ENCODE peak calls at places on chromosomes 4 and X, in eight cellular contexts. One of them, this sample, is unnamed.

GRCh38 chr4:140233811-140234696 is 80.1 kb upstream of the MAML3 start:
- DNase-seq in iris pigment epithelial cell: peak; percentile 89
- DNase-seq in right lobe of liver: no peak
- DNase-seq in activated CD8-positive, alpha-beta memory T cell treated with anti-CD3 and anti-CD28 coated beads for 1 hour: no peak
- DNase-seq in iPS-NIHi11: no peak
- DNase-seq in SHP77: no peak
- DNase-seq in HFF-Myc: no peak
- DNase-seq in frontal cortex: no peak
- DNase-seq in this sample: peak; percentile 91

GRCh38 chr4:88159137-88159725 is 792 bp upstream of the ABCG2 start:
- DNase-seq in iPS-NIHi11: peak; percentile 62
- DNase-seq in SHP77: no peak
- DNase-seq in right lobe of liver: no peak
- DNase-seq in iris pigment epithelial cell: no peak
- DNase-seq in HFF-Myc: no peak
- DNase-seq in frontal cortex: peak; percentile 12
- DNase-seq in activated CD8-positive, alpha-beta memory T cell treated with anti-CD3 and anti-CD28 coated beads for 1 hour: no peak
- DNase-seq in this sample: no peak

GRCh38 chr4:148852092-148852699 is 410.0 kb upstream of the NR3C2 start:
- DNase-seq in iris pigment epithelial cell: no peak
- DNase-seq in SHP77: no peak
- DNase-seq in iPS-NIHi11: no peak
- DNase-seq in frontal cortex: no peak
- DNase-seq in activated CD8-positive, alpha-beta memory T cell treated with anti-CD3 and anti-CD28 coated beads for 1 hour: no peak
- DNase-seq in HFF-Myc: no peak
- DNase-seq in right lobe of liver: no peak
- DNase-seq in this sample: no peak

GRCh38 chr4:183840311-183840710 is 64.8 kb upstream of the STOX2 start:
- DNase-seq in activated CD8-positive, alpha-beta memory T cell treated with anti-CD3 and anti-CD28 coated beads for 1 hour: peak; percentile 12
- DNase-seq in HFF-Myc: peak; percentile 19
- DNase-seq in iPS-NIHi11: peak; percentile 72
- DNase-seq in SHP77: peak; percentile 42
- DNase-seq in right lobe of liver: peak; percentile 63
- DNase-seq in frontal cortex: peak; percentile 73
- DNase-seq in iris pigment epithelial cell: peak; percentile 81
- DNase-seq in this sample: peak; percentile 85

GRCh38 chr4:40241936-40242590 is 45.2 kb downstream of the RHOH start:
- DNase-seq in right lobe of liver: no peak
- DNase-seq in iPS-NIHi11: no peak
- DNase-seq in frontal cortex: no peak
- DNase-seq in SHP77: no peak
- DNase-seq in HFF-Myc: no peak
- DNase-seq in iris pigment epithelial cell: peak; percentile 45
- DNase-seq in activated CD8-positive, alpha-beta memory T cell treated with anti-CD3 and anti-CD28 coated beads for 1 hour: no peak
- DNase-seq in this sample: peak; percentile 15

GRCh38 chrX:153214934-153215333 is 35.9 kb downstream of the MAGEA1 start:
- DNase-seq in HFF-Myc: no peak
- DNase-seq in iPS-NIHi11: no peak
- DNase-seq in activated CD8-positive, alpha-beta memory T cell treated with anti-CD3 and anti-CD28 coated beads for 1 hour: no peak
- DNase-seq in SHP77: no peak
- DNase-seq in right lobe of liver: no peak
- DNase-seq in iris pigment epithelial cell: no peak
- DNase-seq in frontal cortex: no peak
- DNase-seq in this sample: no peak

GRCh38 chr4:11669156-11669555 is 240.5 kb upstream of the HS3ST1 start:
- DNase-seq in iPS-NIHi11: no peak
- DNase-seq in activated CD8-positive, alpha-beta memory T cell treated with anti-CD3 and anti-CD28 coated beads for 1 hour: no peak
- DNase-seq in right lobe of liver: no peak
- DNase-seq in HFF-Myc: no peak
- DNase-seq in iris pigment epithelial cell: peak; percentile 41
- DNase-seq in SHP77: no peak
- DNase-seq in frontal cortex: no peak
- DNase-seq in this sample: peak; percentile 29

GRCh38 chr4:85968945-85969830 is 390.7 kb downstream of the MAPK10 start:
- DNase-seq in right lobe of liver: no peak
- DNase-seq in HFF-Myc: peak; percentile 27
- DNase-seq in frontal cortex: peak; percentile 33
- DNase-seq in SHP77: peak; percentile 24
- DNase-seq in iris pigment epithelial cell: peak; percentile 71
- DNase-seq in activated CD8-positive, alpha-beta memory T cell treated with anti-CD3 and anti-CD28 coated beads for 1 hour: no peak
- DNase-seq in iPS-NIHi11: peak; percentile 31
- DNase-seq in this sample: peak; percentile 69

GRCh38 chr4:7339751-7340552 is 94.8 kb downstream of the PSAPL1 start:
- DNase-seq in iPS-NIHi11: no peak
- DNase-seq in frontal cortex: no peak
- DNase-seq in iris pigment epithelial cell: no peak
- DNase-seq in HFF-Myc: no peak
- DNase-seq in SHP77: no peak
- DNase-seq in activated CD8-positive, alpha-beta memory T cell treated with anti-CD3 and anti-CD28 coated beads for 1 hour: no peak
- DNase-seq in right lobe of liver: peak; percentile 29
- DNase-seq in this sample: no peak

GRCh38 chr4:155007660-155008176 is 200.7 kb upstream of the NPY2R start:
- DNase-seq in frontal cortex: no peak
- DNase-seq in activated CD8-positive, alpha-beta memory T cell treated with anti-CD3 and anti-CD28 coated beads for 1 hour: no peak
- DNase-seq in iris pigment epithelial cell: peak; percentile 53
- DNase-seq in HFF-Myc: no peak
- DNase-seq in SHP77: no peak
- DNase-seq in iPS-NIHi11: no peak
- DNase-seq in right lobe of liver: no peak
- DNase-seq in this sample: no peak

GRCh38 chr4:53545238-53545637 is 46.0 kb downstream of the LNX1 start:
- DNase-seq in SHP77: no peak
- DNase-seq in activated CD8-positive, alpha-beta memory T cell treated with anti-CD3 and anti-CD28 coated beads for 1 hour: no peak
- DNase-seq in iPS-NIHi11: no peak
- DNase-seq in right lobe of liver: no peak
- DNase-seq in frontal cortex: no peak
- DNase-seq in iris pigment epithelial cell: no peak
- DNase-seq in HFF-Myc: no peak
- DNase-seq in this sample: no peak

GRCh38 chr4:172042714-172043114 is 229.5 kb downstream of the GALNTL6 start:
- DNase-seq in frontal cortex: no peak
- DNase-seq in right lobe of liver: no peak
- DNase-seq in iPS-NIHi11: no peak
- DNase-seq in HFF-Myc: peak; percentile 2
- DNase-seq in iris pigment epithelial cell: peak; percentile 3
- DNase-seq in activated CD8-positive, alpha-beta memory T cell treated with anti-CD3 and anti-CD28 coated beads for 1 hour: no peak
- DNase-seq in SHP77: peak; percentile 1
- DNase-seq in this sample: peak; percentile 19

GRCh38 chrX:119784747-119785446 is 6.5 kb downstream of the RPL39 start:
- DNase-seq in iPS-NIHi11: peak; percentile 23
- DNase-seq in SHP77: no peak
- DNase-seq in right lobe of liver: no peak
- DNase-seq in iris pigment epithelial cell: peak; percentile 25
- DNase-seq in frontal cortex: no peak
- DNase-seq in HFF-Myc: no peak
- DNase-seq in activated CD8-positive, alpha-beta memory T cell treated with anti-CD3 and anti-CD28 coated beads for 1 hour: no peak
- DNase-seq in this sample: peak; percentile 11

GRCh38 chrX:20361081-20361889 is 94.6 kb upstream of the RPS6KA3 start:
- DNase-seq in activated CD8-positive, alpha-beta memory T cell treated with anti-CD3 and anti-CD28 coated beads for 1 hour: no peak
- DNase-seq in HFF-Myc: no peak
- DNase-seq in SHP77: no peak
- DNase-seq in right lobe of liver: no peak
- DNase-seq in iris pigment epithelial cell: peak; percentile 73
- DNase-seq in iPS-NIHi11: no peak
- DNase-seq in frontal cortex: no peak
- DNase-seq in this sample: peak; percentile 71

This sample was measured in fibroblast of lung.